ENCODE peak calls at places on chromosomes 12 and 14, in five cellular contexts. One of them, this sample, is unnamed.

GRCh38 chr12:123937707-123938600 is 34.7 kb downstream of the CCDC92 start:
- DNase-seq in mammary epithelial cell: no peak
- DNase-seq in IMR-90: peak
- DNase-seq in astrocyte: peak
- DNase-seq in K562: no peak
- DNase-seq in this sample: no peak

GRCh38 chr12:124829008-124829707 is 34.5 kb downstream of the SCARB1 start:
- DNase-seq in mammary epithelial cell: peak
- DNase-seq in IMR-90: peak
- DNase-seq in astrocyte: peak
- DNase-seq in K562: peak
- DNase-seq in this sample: peak

GRCh38 chr12:25089738-25090137 is 105.2 kb downstream of the DNAI7 start:
- DNase-seq in mammary epithelial cell: peak
- DNase-seq in IMR-90: no peak
- DNase-seq in astrocyte: peak
- DNase-seq in K562: no peak
- DNase-seq in this sample: peak

GRCh38 chr14:93912785-93913184 is 14.4 kb upstream of the FAM181A start:
- DNase-seq in mammary epithelial cell: no peak
- DNase-seq in IMR-90: no peak
- DNase-seq in astrocyte: no peak
- DNase-seq in K562: no peak
- DNase-seq in this sample: no peak

GRCh38 chr14:54582334-54582733 is 15.4 kb downstream of the SAMD4A start:
- DNase-seq in mammary epithelial cell: no peak
- DNase-seq in IMR-90: no peak
- DNase-seq in astrocyte: no peak
- DNase-seq in K562: no peak
- DNase-seq in this sample: no peak

GRCh38 chr14:97177635-97178034 is 380.5 kb downstream of the VRK1 start:
- DNase-seq in mammary epithelial cell: no peak
- DNase-seq in IMR-90: no peak
- DNase-seq in astrocyte: no peak
- DNase-seq in K562: no peak
- DNase-seq in this sample: no peak

GRCh38 chr14:65117795-65118746 is 15.8 kb upstream of the MAX start:
- DNase-seq in mammary epithelial cell: no peak
- DNase-seq in IMR-90: no peak
- DNase-seq in astrocyte: no peak
- DNase-seq in K562: no peak
- DNase-seq in this sample: no peak

GRCh38 chr12:65740873-65741600 is 83.2 kb upstream of the HMGA2 start:
- DNase-seq in mammary epithelial cell: peak
- DNase-seq in IMR-90: peak
- DNase-seq in astrocyte: peak
- DNase-seq in K562: peak
- DNase-seq in this sample: no peak

GRCh38 chr12:84874125-84874824 is 38.3 kb downstream of the SLC6A15 start:
- DNase-seq in mammary epithelial cell: peak
- DNase-seq in IMR-90: peak
- DNase-seq in astrocyte: peak
- DNase-seq in K562: peak
- DNase-seq in this sample: peak

GRCh38 chr12:116015525-116015924 is 262.0 kb downstream of the MED13L start:
- DNase-seq in mammary epithelial cell: peak
- DNase-seq in IMR-90: peak
- DNase-seq in astrocyte: peak
- DNase-seq in K562: peak
- DNase-seq in this sample: no peak

GRCh38 chr12:119649202-119649808 is 18.6 kb upstream of the PRKAB1 start:
- DNase-seq in mammary epithelial cell: no peak
- DNase-seq in IMR-90: no peak
- DNase-seq in astrocyte: no peak
- DNase-seq in K562: peak
- DNase-seq in this sample: no peak

GRCh38 chr12:81375969-81376368 is 298.1 kb downstream of the ACSS3 start:
- DNase-seq in mammary epithelial cell: no peak
- DNase-seq in IMR-90: no peak
- DNase-seq in astrocyte: no peak
- DNase-seq in K562: no peak
- DNase-seq in this sample: no peak

GRCh38 chr12:51752490-51752889 is 96.0 kb downstream of the FIGNL2 start:
- DNase-seq in mammary epithelial cell: peak
- DNase-seq in IMR-90: peak
- DNase-seq in astrocyte: peak
- DNase-seq in K562: peak
- DNase-seq in this sample: no peak

GRCh38 chr14:71539660-71540285 is 392.5 kb upstream of the RGS6 start:
- DNase-seq in mammary epithelial cell: no peak
- DNase-seq in IMR-90: no peak
- DNase-seq in astrocyte: no peak
- DNase-seq in K562: peak
- DNase-seq in this sample: no peak

GRCh38 chr14:60646202-60646886 is 2.9 kb downstream of the SIX1 start:
- DNase-seq in mammary epithelial cell: no peak
- DNase-seq in IMR-90: no peak
- DNase-seq in astrocyte: no peak
- DNase-seq in K562: no peak
- DNase-seq in this sample: no peak

GRCh38 chr12:51357374-51358047 is 11.0 kb upstream of the CELA1 start:
- DNase-seq in mammary epithelial cell: no peak
- DNase-seq in IMR-90: no peak
- DNase-seq in astrocyte: no peak
- DNase-seq in K562: no peak
- DNase-seq in this sample: no peak

GRCh38 chr14:105168496-105168978 is at the start of gene JAG2:
- DNase-seq in mammary epithelial cell: peak
- DNase-seq in IMR-90: no peak
- DNase-seq in astrocyte: peak
- DNase-seq in K562: peak
- DNase-seq in this sample: no peak

GRCh38 chr12:126760109-126760508 is 1506.9 kb upstream of the TMEM132C start:
- DNase-seq in mammary epithelial cell: no peak
- DNase-seq in IMR-90: no peak
- DNase-seq in astrocyte: no peak
- DNase-seq in K562: no peak
- DNase-seq in this sample: no peak

GRCh38 chr12:59040651-59041050 is 120.3 kb upstream of the LRIG3 start:
- DNase-seq in mammary epithelial cell: peak
- DNase-seq in IMR-90: peak
- DNase-seq in astrocyte: peak
- DNase-seq in K562: no peak
- DNase-seq in this sample: no peak

GRCh38 chr12:92538970-92539749 is 163.6 kb upstream of the PLEKHG7 start:
- DNase-seq in mammary epithelial cell: peak
- DNase-seq in IMR-90: peak
- DNase-seq in astrocyte: peak
- DNase-seq in K562: peak
- DNase-seq in this sample: no peak

GRCh38 chr12:97194551-97194950 is 268.1 kb upstream of the RMST start:
- DNase-seq in mammary epithelial cell: peak
- DNase-seq in IMR-90: no peak
- DNase-seq in astrocyte: peak
- DNase-seq in K562: no peak
- DNase-seq in this sample: no peak

GRCh38 chr14:75979641-75980422 is 2.0 kb downstream of the TGFB3 start:
- DNase-seq in mammary epithelial cell: no peak
- DNase-seq in IMR-90: no peak
- DNase-seq in astrocyte: no peak
- DNase-seq in K562: no peak
- DNase-seq in this sample: no peak

GRCh38 chr12:99609455-99610181 is 37.9 kb upstream of the GARIN6 start:
- DNase-seq in mammary epithelial cell: no peak
- DNase-seq in IMR-90: no peak
- DNase-seq in astrocyte: no peak
- DNase-seq in K562: no peak
- DNase-seq in this sample: no peak

GRCh38 chr14:92653162-92653651 is 95.2 kb downstream of the LGMN start:
- DNase-seq in mammary epithelial cell: no peak
- DNase-seq in IMR-90: no peak
- DNase-seq in astrocyte: no peak
- DNase-seq in K562: no peak
- DNase-seq in this sample: no peak

GRCh38 chr12:75876843-75877587 is 154.6 kb downstream of the PHLDA1 start:
- DNase-seq in mammary epithelial cell: no peak
- DNase-seq in IMR-90: no peak
- DNase-seq in astrocyte: no peak
- DNase-seq in K562: no peak
- DNase-seq in this sample: no peak

GRCh38 chr12:47034661-47035060 is 44.8 kb upstream of the PCED1B start:
- DNase-seq in mammary epithelial cell: peak
- DNase-seq in IMR-90: peak
- DNase-seq in astrocyte: peak
- DNase-seq in K562: no peak
- DNase-seq in this sample: no peak

GRCh38 chr12:108833355-108833733 is 24.0 kb downstream of the SSH1 start:
- DNase-seq in mammary epithelial cell: peak
- DNase-seq in IMR-90: peak
- DNase-seq in astrocyte: peak
- DNase-seq in K562: no peak
- DNase-seq in this sample: no peak

GRCh38 chr12:45327823-45328383 is 112.0 kb downstream of the ANO6 start:
- DNase-seq in mammary epithelial cell: no peak
- DNase-seq in IMR-90: peak
- DNase-seq in astrocyte: peak
- DNase-seq in K562: no peak
- DNase-seq in this sample: no peak

DNA sequence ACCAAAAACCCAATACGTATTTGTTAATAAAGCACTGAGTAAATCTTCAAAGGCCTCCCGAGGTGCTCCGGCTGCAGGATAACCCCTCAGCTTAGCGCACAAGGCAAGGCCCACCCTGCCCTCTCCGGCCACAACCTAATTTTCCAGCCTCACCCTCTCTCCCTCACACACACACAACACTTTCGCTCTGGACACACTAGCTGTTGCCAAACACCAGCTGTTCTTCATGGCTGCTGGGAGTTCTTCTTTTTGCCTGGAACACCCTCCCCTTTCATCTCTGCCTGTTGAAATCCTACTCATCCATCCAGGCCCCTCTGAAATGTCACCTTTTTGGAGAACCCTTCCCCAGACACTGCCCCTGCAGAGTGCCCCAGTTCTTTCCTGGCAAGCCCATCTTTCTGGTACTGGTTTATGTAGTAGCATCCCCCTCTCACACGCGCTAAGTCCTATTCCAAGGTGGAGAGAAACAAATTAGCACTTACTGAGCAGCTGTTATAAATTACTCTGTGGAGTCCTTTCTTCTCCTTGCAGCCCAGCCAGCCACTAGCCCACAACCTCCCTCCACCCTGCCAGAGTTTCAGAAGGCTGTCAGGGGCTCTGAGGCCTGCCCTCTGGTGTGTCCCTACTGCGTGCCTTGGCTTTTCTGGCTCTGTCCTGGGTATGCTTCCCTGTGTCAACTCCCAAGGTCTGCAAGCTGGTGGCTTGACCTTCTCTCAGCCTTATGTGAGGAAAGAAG is 808 bp upstream of the CRACR2A start:
- DNase-seq in mammary epithelial cell: no peak
- DNase-seq in IMR-90: no peak
- DNase-seq in astrocyte: no peak
- DNase-seq in K562: peak
- DNase-seq in this sample: no peak
- H3K9ac ChIP-seq in mammary epithelial cell: no peak
- H3K9ac ChIP-seq in IMR-90: no peak
- H3K9ac ChIP-seq in astrocyte: peak
- H3K9ac ChIP-seq in K562: peak
- H3K9ac ChIP-seq in this sample: no peak

GRCh38 chr12:12975322-12976077 is 23.5 kb upstream of the GPRC5D start:
- DNase-seq in mammary epithelial cell: peak
- DNase-seq in IMR-90: peak
- DNase-seq in astrocyte: no peak
- DNase-seq in K562: peak
- DNase-seq in this sample: no peak
- TF ChIP-seq CTCF in mammary epithelial cell: peak
- TF ChIP-seq CTCF in IMR-90: peak
- TF ChIP-seq CTCF in astrocyte: peak
- TF ChIP-seq CTCF in K562: peak
- TF ChIP-seq CTCF in this sample: peak

DNA sequence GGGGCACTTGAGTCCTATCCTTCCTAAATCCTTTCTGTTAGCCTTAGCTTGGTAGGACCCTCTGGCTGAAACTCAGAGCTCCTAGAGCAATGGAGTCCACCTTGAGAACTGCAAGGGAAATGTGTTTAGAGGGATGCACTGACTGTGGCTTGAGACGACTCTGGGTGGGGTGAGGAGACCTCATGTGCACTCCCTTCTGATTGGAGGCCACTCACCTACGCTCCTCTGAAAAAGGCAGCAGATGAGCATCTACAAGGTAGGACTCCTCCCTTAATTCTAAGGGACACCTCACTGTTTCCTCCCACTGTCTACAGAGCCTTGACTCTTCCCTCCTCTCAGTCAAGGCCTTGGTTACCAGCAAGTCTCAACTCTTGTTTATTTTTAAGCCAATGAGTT is 1.0 kb downstream of the MAP3K12 start:
- DNase-seq in mammary epithelial cell: no peak
- DNase-seq in IMR-90: no peak
- DNase-seq in astrocyte: no peak
- DNase-seq in K562: no peak
- DNase-seq in this sample: no peak
- H3K9ac ChIP-seq in mammary epithelial cell: no peak
- H3K9ac ChIP-seq in IMR-90: peak
- H3K9ac ChIP-seq in astrocyte: peak
- H3K9ac ChIP-seq in K562: no peak
- H3K9ac ChIP-seq in this sample: no peak

GRCh38 chr12:91178801-91179200 is 3.8 kb downstream of the DCN start:
- DNase-seq in mammary epithelial cell: no peak
- DNase-seq in IMR-90: no peak
- DNase-seq in astrocyte: peak
- DNase-seq in K562: no peak
- DNase-seq in this sample: no peak

GRCh38 chr12:91180162-91180561 is 2.5 kb downstream of the DCN start:
- DNase-seq in mammary epithelial cell: no peak
- DNase-seq in IMR-90: no peak
- DNase-seq in astrocyte: no peak
- DNase-seq in K562: no peak
- DNase-seq in this sample: no peak

GRCh38 chr12:91177380-91177779 is 5.2 kb downstream of the DCN start:
- DNase-seq in mammary epithelial cell: no peak
- DNase-seq in IMR-90: peak
- DNase-seq in astrocyte: peak
- DNase-seq in K562: no peak
- DNase-seq in this sample: no peak

GRCh38 chr12:91179315-91179714 is 3.3 kb downstream of the DCN start:
- DNase-seq in mammary epithelial cell: no peak
- DNase-seq in IMR-90: peak
- DNase-seq in astrocyte: no peak
- DNase-seq in K562: no peak
- DNase-seq in this sample: no peak

DNA sequence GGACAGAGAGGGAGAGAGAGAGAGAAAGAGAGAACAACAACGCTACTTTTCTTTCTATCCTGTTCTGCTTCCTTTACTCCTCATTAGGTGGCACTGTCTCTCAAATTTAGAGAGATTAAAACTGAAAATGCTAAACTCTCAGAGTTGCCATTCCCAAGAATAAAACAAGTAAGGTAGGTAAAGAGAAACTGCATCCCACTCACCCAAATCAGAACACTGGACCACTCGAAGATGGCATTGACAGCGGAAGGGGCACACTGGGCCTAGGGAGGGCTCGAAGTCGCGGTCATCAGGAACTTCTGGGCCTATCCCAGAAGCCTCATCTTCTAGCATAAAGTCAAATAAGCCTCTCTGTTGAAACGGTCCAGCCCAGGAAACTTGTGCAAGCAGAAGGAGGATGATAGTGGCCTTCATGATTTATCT is 4.5 kb downstream of the DCN start:
- DNase-seq in mammary epithelial cell: peak
- DNase-seq in IMR-90: peak
- DNase-seq in astrocyte: peak
- DNase-seq in K562: peak
- DNase-seq in this sample: no peak
- TF ChIP-seq CTCF in mammary epithelial cell: peak
- TF ChIP-seq CTCF in IMR-90: peak
- TF ChIP-seq CTCF in astrocyte: peak
- TF ChIP-seq CTCF in K562: peak
- TF ChIP-seq CTCF in this sample: no peak

This sample was measured in keratinocyte.